ENCODE peak calls at places on chromosomes 11 and 22, in four cellular contexts. K is right cardiac atrium; W is CD8-positive, alpha-beta memory T cell; H is heart left ventricle. Y is an unnamed sample.

GRCh38 chr11:120130176-120130980 is 7.5 kb downstream of the TRIM29 start:
- DNase-seq in H (peak), W (no peak), K (no peak), Y (no peak)

GRCh38 chr11:65384301-65384889 is 1.9 kb upstream of the SLC25A45 start:
- DNase-seq in H (no peak), K (no peak), W (peak), Y (no peak)

GRCh38 chr11:6705905-6706535 is 22.9 kb upstream of the MRPL17 start:
- DNase-seq in W (peak), H (no peak), K (no peak), Y (no peak)

GRCh38 chr11:107999759-108000455 is 8.8 kb upstream of the CUL5 start:
- DNase-seq in W (peak), K (no peak), H (no peak), Y (no peak)

GRCh38 chr11:44066732-44067131 is 662 bp downstream of the ACCS start:
- DNase-seq in W (no peak), H (no peak), K (no peak), Y (no peak)

GRCh38 chr22:27724706-27725105 is 76.8 kb downstream of the MN1 start:
- DNase-seq in H (no peak), K (no peak), W (no peak), Y (no peak)

GRCh38 chr11:10926801-10927200 is 68.9 kb upstream of the ZBED5 start:
- DNase-seq in K (no peak), H (no peak), W (no peak), Y (no peak)

GRCh38 chr11:110329441-110329840 is 33.0 kb upstream of the RDX start:
- DNase-seq in K (no peak), W (no peak), H (no peak), Y (no peak)

GRCh38 chr11:9273430-9274336 is 8.5 kb upstream of the DENND5A start:
- DNase-seq in K (no peak), W (no peak), H (no peak), Y (no peak)

GRCh38 chr11:17786824-17787525 is 52.4 kb downstream of the KCNC1 start:
- DNase-seq in K (no peak), H (no peak), W (no peak), Y (no peak)

GRCh38 chr11:9719949-9720646 is 56.2 kb downstream of the SWAP70 start:
- DNase-seq in K (no peak), W (no peak), H (no peak), Y (no peak)

GRCh38 chr11:19819148-19819547 is 106.5 kb downstream of the NAV2 start:
- DNase-seq in W (no peak), K (no peak), H (no peak), Y (no peak)

GRCh38 chr11:19820100-19820499 is 107.5 kb downstream of the NAV2 start:
- DNase-seq in W (no peak), K (no peak), H (no peak), Y (no peak)

GRCh38 chr11:19821993-19822392 is 109.4 kb downstream of the NAV2 start:
- DNase-seq in H (no peak), W (no peak), K (no peak), Y (no peak)

GRCh38 chr11:19822531-19822930 is 109.9 kb downstream of the NAV2 start:
- DNase-seq in K (no peak), H (no peak), W (no peak), Y (no peak)

GRCh38 chr11:19821412-19821875 is 108.8 kb downstream of the NAV2 start:
- DNase-seq in K (no peak), H (no peak), W (no peak), Y (no peak)
- H3K27ac ChIP-seq in K (no peak), H (no peak), W (no peak), Y (no peak)

GRCh38 chr22:18034076-18034475 is 9.7 kb upstream of the MICAL3 start:
- DNase-seq in K (no peak), W (no peak), H (no peak), Y (no peak)
- H3K27ac ChIP-seq in K (no peak), W (no peak), H (peak), Y (no peak)

GRCh38 chr11:121563003-121563402 is 110.2 kb upstream of the SORL1-AS1 start:
- DNase-seq in K (no peak), H (no peak), W (no peak), Y (no peak)

GRCh38 chr11:121564948-121565684 is 112.3 kb upstream of the SORL1-AS1 start:
- DNase-seq in K (no peak), H (no peak), W (no peak), Y (no peak)

GRCh38 chr11:121566279-121567168 is 113.8 kb upstream of the SORL1-AS1 start:
- DNase-seq in K (peak), H (no peak), W (no peak), Y (no peak)

GRCh38 chr11:121561716-121562115 is 108.9 kb upstream of the SORL1-AS1 start:
- DNase-seq in W (no peak), H (no peak), K (no peak), Y (no peak)

DNA sequence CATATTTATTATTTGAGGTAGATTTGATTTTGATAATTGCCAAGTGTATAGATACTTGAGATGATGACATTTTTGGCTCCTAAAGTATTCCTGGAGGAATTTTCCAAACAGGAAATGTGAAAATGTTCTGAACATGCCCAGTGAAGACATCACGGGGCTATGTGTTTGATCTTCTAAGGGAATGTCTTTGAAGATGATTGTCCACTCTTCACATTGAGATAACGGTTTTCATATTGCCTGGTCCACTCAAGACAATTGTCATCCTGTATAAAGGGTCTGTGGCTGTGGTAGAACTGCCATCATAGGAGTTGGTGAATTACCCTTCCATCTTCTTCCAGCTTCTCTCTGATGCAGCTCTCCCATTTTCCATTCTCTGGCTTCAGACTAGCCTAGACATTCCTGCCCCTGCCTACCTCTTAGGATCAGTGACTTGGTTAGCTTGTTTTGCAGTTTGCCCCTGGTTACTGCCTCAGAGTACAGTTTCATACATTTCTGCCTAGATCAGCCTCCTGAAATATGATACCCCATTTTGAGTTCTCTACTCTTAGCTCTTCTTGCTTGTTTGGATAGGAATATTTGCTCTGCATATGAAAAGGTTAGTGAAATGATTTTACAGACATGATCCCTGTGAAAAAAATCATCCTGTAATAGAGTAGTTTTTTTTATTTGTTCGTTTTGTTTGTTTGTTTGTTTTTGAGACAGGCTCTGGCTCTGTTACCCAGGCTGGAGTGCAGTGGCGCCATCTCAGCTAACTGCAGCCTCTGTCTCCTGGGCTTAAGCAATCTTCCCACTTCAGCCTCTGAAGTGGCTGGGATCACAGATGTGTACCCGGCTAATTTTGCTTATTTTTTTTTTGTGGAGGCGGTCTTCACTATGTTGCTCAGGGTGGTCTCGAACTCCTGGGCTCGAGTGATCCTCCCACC is 111.4 kb upstream of the SORL1-AS1 start:
- DNase-seq in W (no peak), H (no peak), K (no peak), Y (no peak)
- H3K27ac ChIP-seq in W (no peak), H (no peak), K (no peak), Y (no peak)

DNA sequence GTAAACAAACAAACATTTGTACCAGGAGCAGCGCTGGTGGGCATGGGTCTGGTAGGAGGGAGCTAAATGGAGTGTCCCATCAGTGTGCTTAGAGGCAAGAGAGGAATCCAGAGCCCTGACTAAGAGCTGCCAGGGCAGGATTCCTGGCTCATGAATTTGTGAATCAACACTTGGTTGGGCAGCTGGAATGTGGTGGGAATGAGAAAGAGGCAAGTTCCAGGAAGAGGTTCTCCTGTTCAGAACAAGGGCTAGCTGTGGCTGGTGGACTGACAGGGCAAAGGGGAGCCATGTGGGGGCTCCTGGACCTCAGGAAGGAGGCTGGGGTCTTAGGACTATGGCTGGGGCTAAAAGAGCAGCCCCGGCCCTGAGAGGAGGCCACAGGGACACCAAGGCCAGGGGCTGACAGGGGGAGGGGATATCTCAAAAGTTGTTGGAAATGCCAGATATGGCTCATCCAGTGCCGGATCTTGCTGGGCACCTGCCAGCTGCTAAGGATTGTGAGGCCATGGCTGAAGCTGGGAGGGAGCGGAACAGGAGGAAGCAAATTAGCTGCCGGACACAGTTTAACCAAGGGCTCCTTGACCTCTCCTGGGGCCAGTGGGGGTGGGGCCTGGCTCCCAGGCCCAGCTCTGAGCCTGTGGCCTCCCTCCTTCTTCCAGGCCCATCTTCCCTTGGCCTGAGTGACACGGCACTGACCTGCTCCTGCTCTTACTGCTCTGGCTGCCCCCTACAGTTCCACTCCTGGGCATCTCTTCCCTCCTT is 14.6 kb upstream of the P2RY6 start:
- DNase-seq in H (no peak), K (peak), W (no peak), Y (no peak)
- H3K27ac ChIP-seq in H (peak), K (peak), W (no peak), Y (no peak)

GRCh38 chr22:17243524-17243923 is 24.3 kb upstream of the ADA2 start:
- DNase-seq in W (no peak), K (no peak), H (no peak), Y (no peak)
- H3K27ac ChIP-seq in W (no peak), K (no peak), H (no peak), Y (no peak)

GRCh38 chr11:48079602-48080001 is 99.2 kb downstream of the PTPRJ start:
- DNase-seq in H (no peak), W (no peak), K (no peak), Y (no peak)

GRCh38 chr11:48075637-48076036 is 95.3 kb downstream of the PTPRJ start:
- DNase-seq in W (no peak), H (no peak), K (no peak), Y (no peak)

GRCh38 chr11:48078661-48079060 is 98.3 kb downstream of the PTPRJ start:
- DNase-seq in K (no peak), W (no peak), H (no peak), Y (no peak)

GRCh38 chr11:48074425-48075181 is 94.2 kb downstream of the PTPRJ start:
- DNase-seq in H (no peak), K (no peak), W (no peak), Y (no peak)

DNA sequence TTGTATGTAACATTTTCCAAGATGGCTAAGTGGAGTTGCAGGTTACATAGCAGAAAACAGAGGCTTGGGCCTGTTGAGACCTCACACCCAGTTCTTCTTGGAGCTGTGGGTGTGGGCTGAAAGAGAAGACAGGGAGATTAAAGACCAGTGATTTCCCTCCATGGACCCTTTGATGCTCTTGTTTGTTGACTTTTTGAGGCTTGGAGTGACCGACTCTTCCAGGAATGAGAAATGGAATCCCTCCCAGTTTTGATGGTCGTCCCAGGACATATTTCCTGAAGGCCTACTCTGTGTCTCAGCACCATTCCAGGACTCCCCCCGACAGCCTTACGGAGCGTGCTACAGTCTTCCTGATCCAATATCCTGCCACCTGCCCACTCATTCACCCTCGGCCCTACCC is 96.9 kb downstream of the PTPRJ start:
- DNase-seq in K (no peak), W (no peak), H (no peak), Y (no peak)
- H3K27ac ChIP-seq in K (no peak), W (no peak), H (no peak), Y (no peak)

GRCh38 chr11:66651011-66651410 is 12.5 kb downstream of the RBM4 start:
- DNase-seq in W (no peak), H (no peak), K (no peak), Y (no peak)
- H3K27ac ChIP-seq in W (no peak), H (no peak), K (no peak), Y (no peak)